ENCODE peak calls at places on chromosomes 3 and 15, in five cellular contexts. V, P, Y, H and D are unnamed samples.

GRCh38 chr3:124083990-124084389 is 92.1 kb upstream of the ROPN1 start:
- DNase-seq in V (no peak), P (no peak), Y (no peak), H (no peak), D (no peak)

GRCh38 chr15:51312754-51313390 is 25.5 kb downstream of the CYP19A1 start:
- DNase-seq in V (no peak), P (no peak), Y (no peak), H (no peak), D (no peak)

GRCh38 chr3:127805026-127805753 is 17.1 kb downstream of the MGLL start:
- DNase-seq in V (no peak), P (no peak), Y (no peak), H (no peak), D (no peak)

GRCh38 chr3:99839613-99840012 is 22.0 kb downstream of the CMSS1 start:
- DNase-seq in V (no peak), P (no peak), Y (no peak), H (no peak), D (no peak)

GRCh38 chr3:10444511-10444910 is 60.9 kb downstream of the ATP2B2 start:
- DNase-seq in V (no peak), P (no peak), Y (no peak), H (no peak), D (no peak)

GRCh38 chr3:33385423-33385822 is 54.8 kb downstream of the UBP1 start:
- DNase-seq in V (no peak), P (no peak), Y (no peak), H (no peak), D (no peak)

GRCh38 chr3:197171481-197172067 is 126.8 kb downstream of the DLG1 start:
- DNase-seq in V (no peak), P (no peak), Y (no peak), H (peak; percentile 13), D (no peak)

GRCh38 chr3:186406669-186407635 is 44.9 kb upstream of the DGKG start:
- DNase-seq in V (no peak), P (no peak), Y (no peak), H (no peak), D (no peak)

GRCh38 chr15:62338497-62338896 is 173.4 kb upstream of the C2CD4B start:
- DNase-seq in V (no peak), P (no peak), Y (no peak), H (no peak), D (no peak)

GRCh38 chr15:56366211-56366610 is 985 bp downstream of the TEX9 start:
- DNase-seq in V (no peak), P (no peak), Y (no peak), H (no peak), D (no peak)

GRCh38 chr3:9149566-9149965 is 99.9 kb downstream of the SRGAP3 start:
- DNase-seq in V (no peak), P (no peak), Y (no peak), H (no peak), D (no peak)